ENCODE peak calls at places on chromosomes 4 and X, in eight cellular contexts. Z is choroid plexus epithelial cell, K is neural progenitor cell, S is foreskin fibroblast, W is progenitor cell of endocrine pancreas, N is lower leg skin, F is colonic mucosa, J is GM13977. R is an unnamed sample.

GRCh38 chr4:182369211-182369610 is 126.0 kb downstream of the TENM3 start:
- DNase-seq in Z (peak), K (no peak), S (no peak), W (no peak), N (no peak), F (no peak), J (no peak), R (no peak)

GRCh38 chr4:185416955-185417354 is 8.8 kb downstream of the UFSP2 start:
- DNase-seq in Z (no peak), K (no peak), S (no peak), W (no peak), N (no peak), F (no peak), J (no peak), R (no peak)

GRCh38 chrX:153946910-153947769 is 2.7 kb upstream of the RENBP start:
- DNase-seq in Z (peak), K (peak), S (peak), W (peak), N (no peak), F (peak), J (peak), R (no peak)

GRCh38 chr4:189235599-189235998 is 705.1 kb upstream of the FRG1 start:
- DNase-seq in Z (no peak), K (no peak), S (no peak), W (no peak), N (no peak), F (no peak), J (no peak), R (no peak)

GRCh38 chrX:16196829-16197228 is 29.5 kb downstream of the MAGEB17 start:
- DNase-seq in Z (no peak), K (no peak), S (peak), W (no peak), N (no peak), F (no peak), J (no peak), R (no peak)

GRCh38 chr4:38752393-38752961 is 30.3 kb downstream of the TLR10 start:
- DNase-seq in Z (peak), K (peak), S (peak), W (no peak), N (no peak), F (no peak), J (peak), R (no peak)

GRCh38 chrX:142249721-142250120 is 44.6 kb upstream of the MAGEC2 start:
- DNase-seq in Z (no peak), K (no peak), S (no peak), W (no peak), N (no peak), F (no peak), J (no peak), R (no peak)

GRCh38 chrX:16664626-16665025 is 14.7 kb downstream of the S100G start:
- DNase-seq in Z (no peak), K (no peak), S (no peak), W (no peak), N (no peak), F (no peak), J (no peak), R (no peak)

GRCh38 chrX:7330971-7331746 is 183.2 kb upstream of the PUDP start:
- DNase-seq in Z (peak), K (no peak), S (peak), W (no peak), N (peak), F (no peak), J (no peak), R (no peak)

GRCh38 chr4:120454788-120455187 is 388.1 kb upstream of the MAD2L1 start:
- DNase-seq in Z (no peak), K (no peak), S (no peak), W (no peak), N (no peak), F (no peak), J (no peak), R (no peak)

GRCh38 chrX:102154900-102155805 is 624 bp downstream of the BEX5 start:
- DNase-seq in Z (no peak), K (peak), S (no peak), W (no peak), N (no peak), F (peak), J (no peak), R (no peak)

GRCh38 chr4:8393593-8394038 is 46.9 kb downstream of the ACOX3 start:
- DNase-seq in Z (peak), K (peak), S (peak), W (no peak), N (peak), F (peak), J (peak), R (no peak)

GRCh38 chr4:169015237-169015636 is 5.2 kb upstream of the CBR4 start:
- DNase-seq in Z (no peak), K (no peak), S (no peak), W (no peak), N (peak), F (no peak), J (no peak), R (no peak)

GRCh38 chrX:95346854-95347253 is 1337.8 kb upstream of the DIAPH2 start:
- DNase-seq in Z (peak), K (no peak), S (no peak), W (no peak), N (no peak), F (no peak), J (peak), R (no peak)

GRCh38 chr4:122403860-122404259 is 25.0 kb downstream of the ADAD1 start:
- DNase-seq in Z (no peak), K (peak), S (no peak), W (no peak), N (no peak), F (no peak), J (no peak), R (no peak)

GRCh38 chr4:183838987-183839712 is 66.0 kb upstream of the STOX2 start:
- DNase-seq in Z (peak), K (peak), S (no peak), W (no peak), N (no peak), F (no peak), J (no peak), R (no peak)

GRCh38 chrX:150693782-150694574 is 782 bp downstream of the MTMR1 start:
- DNase-seq in Z (peak), K (peak), S (peak), W (peak), N (peak), F (peak), J (peak), R (no peak)

GRCh38 chrX:21940356-21940829 is at the start of gene SMS:
- DNase-seq in Z (peak), K (peak), S (peak), W (peak), N (peak), F (peak), J (peak), R (peak)

GRCh38 chrX:84156831-84157230 is 31.2 kb downstream of the RPS6KA6 start:
- DNase-seq in Z (no peak), K (no peak), S (no peak), W (no peak), N (no peak), F (no peak), J (no peak), R (no peak)

GRCh38 chr4:1004557-1005485 is 6.6 kb upstream of the FGFRL1 start:
- DNase-seq in Z (no peak), K (no peak), S (no peak), W (no peak), N (no peak), F (no peak), J (no peak), R (no peak)

GRCh38 chr4:115657991-115658390 is 544.6 kb upstream of the NDST4 start:
- DNase-seq in Z (no peak), K (peak), S (no peak), W (no peak), N (no peak), F (no peak), J (no peak), R (no peak)

GRCh38 chr4:143481361-143481760 is 32.1 kb upstream of the SMARCA5 start:
- DNase-seq in Z (no peak), K (no peak), S (no peak), W (no peak), N (no peak), F (no peak), J (no peak), R (no peak)

GRCh38 chr4:143531368-143531767 is 17.9 kb downstream of the SMARCA5 start:
- DNase-seq in Z (peak), K (peak), S (no peak), W (no peak), N (no peak), F (no peak), J (no peak), R (no peak)

GRCh38 chr4:68490826-68491457 is 43.7 kb downstream of the TMPRSS11E start:
- DNase-seq in Z (peak), K (no peak), S (no peak), W (no peak), N (no peak), F (no peak), J (no peak), R (no peak)

GRCh38 chr4:40665844-40666243 is 36.2 kb upstream of the RBM47 start:
- DNase-seq in Z (no peak), K (no peak), S (no peak), W (no peak), N (no peak), F (no peak), J (no peak), R (no peak)

GRCh38 chrX:16957751-16958150 is 11.3 kb downstream of the REPS2 start:
- DNase-seq in Z (no peak), K (no peak), S (no peak), W (no peak), N (no peak), F (no peak), J (no peak), R (no peak)

GRCh38 chr4:76342191-76342590 is 35.7 kb downstream of the STBD1 start:
- DNase-seq in Z (no peak), K (no peak), S (no peak), W (no peak), N (no peak), F (no peak), J (no peak), R (no peak)

GRCh38 chrX:132071260-132071659 is 48.2 kb downstream of the STK26 start:
- DNase-seq in Z (peak), K (no peak), S (no peak), W (no peak), N (no peak), F (no peak), J (no peak), R (no peak)

GRCh38 chrX:109797311-109797975 is 64.4 kb upstream of the ACSL4 start:
- DNase-seq in Z (no peak), K (no peak), S (no peak), W (no peak), N (no peak), F (no peak), J (no peak), R (no peak)

GRCh38 chrX:19064175-19064574 is 58.1 kb downstream of the ADGRG2 start:
- DNase-seq in Z (peak), K (no peak), S (no peak), W (no peak), N (no peak), F (no peak), J (no peak), R (no peak)

GRCh38 chr4:98794565-98795205 is 134.2 kb downstream of the EIF4E start:
- DNase-seq in Z (peak), K (no peak), S (peak), W (no peak), N (no peak), F (no peak), J (no peak), R (no peak)

GRCh38 chr4:166816901-166817300 is 417.4 kb downstream of the SPOCK3 start:
- DNase-seq in Z (peak), K (no peak), S (no peak), W (no peak), N (no peak), F (peak), J (no peak), R (no peak)

GRCh38 chr4:101157415-101158135 is 189.8 kb downstream of the PPP3CA start:
- DNase-seq in Z (peak), K (no peak), S (no peak), W (no peak), N (no peak), F (no peak), J (no peak), R (no peak)

GRCh38 chr4:150852237-150852636 is 162.8 kb downstream of the LRBA start:
- DNase-seq in Z (no peak), K (no peak), S (no peak), W (no peak), N (no peak), F (no peak), J (no peak), R (no peak)

GRCh38 chrX:23494741-23495140 is 160.1 kb downstream of the PTCHD1 start:
- DNase-seq in Z (no peak), K (no peak), S (no peak), W (no peak), N (no peak), F (no peak), J (no peak), R (no peak)

GRCh38 chr4:160611181-160611580 is 1508.3 kb downstream of the RAPGEF2 start:
- DNase-seq in Z (no peak), K (no peak), S (no peak), W (no peak), N (no peak), F (no peak), J (no peak), R (no peak)

GRCh38 chr4:94649381-94650128 is 108.2 kb upstream of the BMPR1B start:
- DNase-seq in Z (peak), K (no peak), S (peak), W (no peak), N (no peak), F (no peak), J (no peak), R (no peak)

GRCh38 chrX:12360991-12361598 is 222.8 kb downstream of the FRMPD4 start:
- DNase-seq in Z (no peak), K (no peak), S (no peak), W (no peak), N (no peak), F (no peak), J (no peak), R (no peak)

GRCh38 chrX:123797543-123798447 is 62.1 kb upstream of the XIAP start:
- DNase-seq in Z (no peak), K (no peak), S (no peak), W (no peak), N (no peak), F (no peak), J (no peak), R (no peak)

DNA sequence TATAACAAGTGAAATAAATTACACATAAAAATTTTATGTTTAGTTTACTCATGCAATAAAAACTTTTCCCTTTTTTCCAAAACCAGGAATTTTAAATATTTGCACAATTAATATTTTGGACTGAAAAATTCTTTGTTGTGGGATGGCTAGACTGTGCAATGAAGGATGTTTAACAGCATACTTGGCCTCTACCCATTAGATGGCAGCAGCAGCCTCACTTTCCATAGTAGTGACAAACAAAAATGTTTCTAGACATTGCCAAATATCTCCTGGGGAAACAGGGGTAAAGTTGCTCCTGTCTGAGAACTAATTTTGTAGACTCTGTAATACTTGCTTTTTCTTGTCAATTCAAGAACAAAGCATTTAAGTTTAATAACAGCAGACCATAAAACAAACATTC is 49.8 kb downstream of the SCLT1 start:
- DNase-seq in Z (peak), K (no peak), S (peak), W (no peak), N (no peak), F (no peak), J (no peak), R (no peak)
- TF ChIP-seq CTCF in Z (peak), K (peak), S (peak), W (peak), N (no peak), F (no peak), J (peak), R (no peak)

DNA sequence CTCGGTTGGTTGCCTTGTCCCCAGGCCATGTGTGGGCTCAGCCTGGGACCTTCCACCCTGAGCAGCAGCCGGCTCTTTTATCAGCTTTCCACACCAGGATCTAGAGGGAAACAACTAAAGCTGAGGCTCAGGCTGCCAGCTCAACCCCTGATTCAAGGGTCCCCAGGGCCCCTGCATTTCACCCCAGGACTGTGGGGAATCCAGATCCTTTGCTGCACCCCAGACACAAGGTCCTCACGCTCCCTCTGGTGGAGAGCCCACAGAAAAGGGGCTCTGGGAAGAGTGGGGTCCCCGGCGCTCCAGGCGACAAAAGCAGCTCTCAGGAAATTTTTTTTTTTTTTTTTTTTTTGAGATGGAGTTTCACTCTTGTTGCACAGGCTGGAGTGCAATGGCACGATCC is 64.3 kb downstream of the ZFYVE28 start:
- DNase-seq in Z (peak), K (peak), S (no peak), W (no peak), N (no peak), F (no peak), J (peak), R (peak)
- TF ChIP-seq CTCF in Z (peak), K (peak), S (peak), W (peak), N (no peak), F (no peak), J (peak), R (peak)

GRCh38 chrX:9525511-9526248 is 60.8 kb downstream of the TBL1X start:
- DNase-seq in Z (peak), K (peak), S (no peak), W (no peak), N (no peak), F (no peak), J (no peak), R (no peak)
- TF ChIP-seq CTCF in Z (no peak), K (no peak), S (no peak), W (no peak), N (no peak), F (no peak), J (no peak), R (no peak)

GRCh38 chrX:115559672-115560071 is 1.3 kb upstream of the PLS3 start:
- DNase-seq in Z (no peak), K (no peak), S (no peak), W (no peak), N (no peak), F (no peak), J (no peak), R (no peak)
- TF ChIP-seq CTCF in Z (no peak), K (no peak), S (no peak), W (no peak), N (no peak), F (no peak), J (no peak), R (no peak)

DNA sequence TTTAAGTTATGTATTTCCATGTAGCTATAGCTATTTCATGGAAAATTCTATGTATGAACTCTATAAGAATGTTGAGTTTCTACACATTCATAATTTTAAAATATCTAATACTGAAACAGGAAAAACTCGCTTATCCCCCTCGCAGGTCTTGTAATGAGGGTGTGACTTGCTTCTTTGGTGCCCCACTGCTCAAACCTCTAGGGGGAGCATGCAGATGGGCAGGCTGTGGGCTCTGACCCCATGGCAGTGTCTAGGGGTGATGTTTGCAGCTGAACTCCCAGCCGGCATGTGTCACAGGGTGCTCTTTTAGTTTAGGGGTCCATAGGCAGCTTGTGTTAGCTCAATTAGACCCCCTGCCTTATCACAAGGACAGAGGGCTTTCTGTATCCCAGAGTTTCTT is 1825.7 kb upstream of the ADGRL3 start:
- DNase-seq in Z (no peak), K (no peak), S (no peak), W (no peak), N (no peak), F (no peak), J (no peak), R (no peak)
- TF ChIP-seq CTCF in Z (no peak), K (peak), S (no peak), W (peak), N (no peak), F (no peak), J (peak), R (peak)

R was measured in type B pancreatic cell.